ENCODE peak calls at places on chromosome 6, in nine cellular contexts. L is heart left ventricle; I is fibroblast of villous mesenchyme; D is cardiac muscle cell; O is ovary; K is keratinocyte; A is CD8-positive, alpha-beta T cell; M is left lung; S is ascending aorta. B is an unnamed sample.

GRCh38 chr6:159679091-159680077 is 13.7 kb downstream of the SOD2 start:
- DNase-seq in I (peak; percentile 75), O (no peak), S (no peak), D (no peak), L (no peak), A (no peak), K (no peak), M (no peak), B (no peak)

GRCh38 chr6:3259491-3259958 is 778 bp downstream of the PSMG4 start:
- DNase-seq in D (peak; percentile 45), K (no peak), M (no peak), L (no peak), A (peak; percentile 25), S (no peak), I (peak; percentile 28), O (no peak), B (no peak)

GRCh38 chr6:122548281-122548680 is 61.9 kb upstream of the PKIB start:
- DNase-seq in I (no peak), A (no peak), L (no peak), K (no peak), S (no peak), O (no peak), D (no peak), M (no peak), B (no peak)

GRCh38 chr6:31622678-31623077 is 2.2 kb downstream of the PRRC2A start:
- DNase-seq in L (no peak), M (peak; percentile 46), I (no peak), K (no peak), O (no peak), D (no peak), A (no peak), S (no peak), B (no peak)

GRCh38 chr6:15763827-15764226 is 101.0 kb upstream of the DTNBP1 start:
- DNase-seq in L (no peak), O (no peak), D (peak; percentile 43), M (peak; percentile 36), A (no peak), S (no peak), K (no peak), I (peak; percentile 55), B (peak; percentile 14)

GRCh38 chr6:32666420-32667300 is at the start of gene HLA-DQB1:
- DNase-seq in L (no peak), I (peak; percentile 13), D (peak; percentile 78), O (no peak), A (peak; percentile 56), M (no peak), S (no peak), K (peak; percentile 44), B (peak; percentile 2)

GRCh38 chr6:109788687-109789086 is 97.6 kb downstream of the FIG4 start:
- DNase-seq in M (no peak), S (no peak), I (no peak), K (no peak), L (no peak), O (no peak), D (no peak), A (no peak), B (no peak)

GRCh38 chr6:114432380-114432779 is 89.6 kb upstream of the HS3ST5 start:
- DNase-seq in S (no peak), L (no peak), M (no peak), D (peak; percentile 49), K (no peak), O (no peak), I (no peak), A (no peak), B (no peak)

DNA sequence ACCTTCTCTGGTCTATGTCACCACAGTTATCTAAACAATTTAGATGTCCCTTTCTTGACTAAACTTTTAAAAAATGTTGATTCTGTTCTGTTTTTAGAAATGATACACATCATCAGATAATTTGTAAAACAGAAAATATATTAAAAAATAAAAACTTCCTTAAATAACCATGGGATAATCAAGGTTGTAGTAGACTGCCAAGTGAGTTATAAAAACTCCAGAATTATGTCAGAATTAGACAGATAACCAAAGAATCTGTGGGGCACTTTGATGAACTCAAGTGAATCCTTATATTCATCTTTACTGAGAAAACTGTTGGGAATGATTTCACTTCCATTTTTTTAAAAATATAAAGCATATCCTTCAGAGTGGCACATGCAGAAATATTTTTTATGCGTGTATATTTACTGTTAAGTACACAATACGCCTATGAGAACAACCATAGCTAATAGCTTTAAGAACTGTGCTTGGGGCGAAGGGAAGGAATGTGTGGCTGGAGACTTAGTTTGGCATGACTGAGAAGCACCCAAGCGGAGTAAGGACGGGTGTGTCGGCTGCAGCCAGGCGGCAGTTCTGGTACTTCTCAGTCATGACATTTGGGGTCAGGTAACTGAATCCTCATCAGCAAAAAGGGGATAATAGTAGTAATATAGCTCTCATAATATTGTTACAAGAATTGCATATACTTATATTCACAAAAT is 604.7 kb upstream of the CITED2 start:
- DNase-seq in D (no peak), M (no peak), S (no peak), I (no peak), A (no peak), L (no peak), O (no peak), K (no peak), B (peak; percentile 89)
- H3K4me3 ChIP-seq in D (no peak overlapping the region), M (no peak overlapping the region), S (no peak overlapping the region), I (no peak overlapping the region), A (no peak overlapping the region), L (no peak overlapping the region), O (no peak overlapping the region), K (no peak overlapping the region), B (no peak overlapping the region)

GRCh38 chr6:163955752-163956151 is 541.2 kb downstream of the QKI start:
- DNase-seq in O (no peak), M (no peak), I (no peak), L (no peak), S (no peak), A (no peak), K (no peak), D (no peak), B (no peak)

GRCh38 chr6:163958646-163959045 is 544.1 kb downstream of the QKI start:
- DNase-seq in S (no peak), O (no peak), M (no peak), A (no peak), K (no peak), L (no peak), I (no peak), D (peak; percentile 18), B (no peak)

GRCh38 chr6:163960128-163960527 is 545.6 kb downstream of the QKI start:
- DNase-seq in K (no peak), M (no peak), D (no peak), O (no peak), S (no peak), I (no peak), A (no peak), L (no peak), B (no peak)

GRCh38 chr6:163955131-163955530 is 540.6 kb downstream of the QKI start:
- DNase-seq in S (no peak), A (no peak), M (no peak), I (no peak), L (no peak), K (no peak), O (no peak), D (no peak), B (no peak)

DNA sequence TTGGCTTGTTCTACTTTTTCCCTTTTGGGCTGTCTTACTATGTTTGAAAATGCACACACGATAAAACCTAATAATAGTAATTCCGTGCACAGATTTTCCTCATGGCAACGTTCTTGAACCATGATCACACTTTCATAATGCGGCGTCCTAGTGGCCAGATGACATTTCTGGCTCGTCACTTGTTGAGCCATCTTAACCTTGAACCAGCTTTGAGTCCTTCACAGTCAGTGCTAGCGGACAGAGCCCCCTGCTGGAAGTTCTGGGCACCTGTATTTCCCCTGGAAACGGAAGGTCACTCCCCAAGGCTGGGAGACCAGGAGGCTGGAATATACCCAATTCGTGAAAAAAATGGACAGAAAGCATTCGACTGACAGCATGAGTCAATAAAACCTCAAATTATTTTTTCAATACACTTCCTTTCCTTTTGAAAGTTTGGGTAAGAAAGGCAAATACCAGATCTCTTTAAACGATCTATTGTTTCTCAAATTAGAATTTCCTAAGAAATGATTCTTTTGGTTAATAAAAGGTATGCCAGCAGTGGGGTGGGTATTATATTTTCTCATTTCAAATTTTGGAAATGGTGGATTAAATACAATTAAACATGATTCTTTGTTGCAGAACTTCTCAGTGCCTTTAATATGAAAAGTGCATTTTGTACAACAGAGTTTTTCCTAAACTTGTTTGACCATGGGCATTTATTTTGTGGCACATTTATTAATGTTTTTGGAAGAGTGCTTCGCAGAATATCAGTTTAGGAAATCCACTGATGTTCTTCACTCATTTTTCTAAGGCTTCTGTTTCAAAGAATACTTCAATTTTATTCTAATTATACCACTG is 542.3 kb downstream of the QKI start:
- DNase-seq in D (peak; percentile 89), K (peak; percentile 30), O (peak; percentile 56), M (peak; percentile 81), S (peak; percentile 84), I (peak; percentile 69), L (peak; percentile 85), A (peak; percentile 58), B (no peak)
- TF ChIP-seq CTCF in D (peak; percentile 94), K (peak; percentile 86), O (no peak), M (peak; percentile 85), S (peak; percentile 80), I (peak; percentile 94), L (peak; percentile 94), A (peak; percentile 67), B (peak; percentile 84)

DNA sequence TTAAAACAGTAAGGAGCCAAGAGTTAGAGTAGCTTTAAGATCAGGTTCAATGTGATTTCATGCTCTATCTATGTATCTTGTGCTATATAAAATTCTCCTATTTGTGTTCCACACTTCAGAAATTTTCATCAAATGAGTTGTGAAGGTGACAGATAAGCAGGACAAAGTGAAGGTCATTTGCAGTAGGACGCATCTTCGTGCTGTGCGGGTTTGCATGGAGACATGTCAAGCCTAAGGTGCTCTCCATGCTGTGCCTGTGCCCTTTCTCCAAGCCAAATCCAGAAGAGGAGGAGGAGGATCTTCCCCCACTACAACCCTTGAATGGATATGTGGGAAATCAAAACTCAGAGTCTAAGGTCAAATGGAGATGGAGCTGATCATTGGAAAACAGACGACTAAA is 147.3 kb upstream of the NEDD9 start:
- DNase-seq in D (no peak), M (no peak), K (no peak), O (no peak), A (no peak), S (no peak), L (no peak), I (no peak), B (no peak)
- H3K4me3 ChIP-seq in D (no peak overlapping the region), M (no peak overlapping the region), K (no peak overlapping the region), O (no peak overlapping the region), A (no peak overlapping the region), S (no peak overlapping the region), L (no peak overlapping the region), I (no peak overlapping the region), B (no peak overlapping the region)

DNA sequence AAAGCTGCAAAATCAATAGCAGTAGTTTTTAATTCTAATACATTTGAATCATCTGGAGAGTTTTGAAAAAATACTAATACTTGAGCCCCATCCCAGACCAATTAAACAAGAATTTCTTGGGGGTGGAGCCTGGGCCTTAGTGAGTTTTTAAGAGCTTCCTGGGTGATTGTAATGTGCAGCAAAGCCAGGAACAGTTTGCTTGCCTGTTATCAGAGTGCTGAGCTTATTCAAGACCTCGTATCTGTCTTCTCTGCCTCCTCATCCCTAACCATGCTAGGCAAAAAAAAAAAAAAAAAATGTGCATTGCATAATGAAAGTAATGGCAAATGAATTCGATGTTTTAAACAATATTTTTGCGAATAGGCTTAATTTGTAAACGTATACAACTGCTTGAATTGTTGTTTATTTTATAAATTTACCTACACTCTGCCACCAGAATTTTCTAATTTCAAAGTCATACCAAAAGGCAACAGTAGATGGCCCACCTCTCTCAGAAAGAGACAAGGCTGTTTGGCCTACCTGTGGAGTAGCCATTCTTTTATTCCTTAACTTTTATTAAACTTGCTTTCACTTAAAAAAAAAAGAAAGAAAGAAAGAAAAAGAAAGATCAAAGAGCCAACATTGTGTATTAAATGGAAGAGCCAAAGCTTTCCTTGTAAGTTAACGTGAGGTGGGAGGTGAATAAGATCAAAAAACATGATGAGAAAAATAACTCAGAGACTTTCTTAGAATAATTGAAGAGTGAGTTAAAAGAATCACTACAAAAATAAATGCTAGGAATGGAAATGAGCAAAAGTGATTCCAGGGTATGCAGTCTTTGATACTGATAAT is 36.2 kb upstream of the MYB start:
- DNase-seq in K (no peak), O (no peak), M (no peak), I (peak; percentile 43), A (no peak), L (no peak), S (no peak), D (peak; percentile 33), B (no peak)
- TF ChIP-seq CTCF in K (peak; percentile 43), O (no peak), M (peak; percentile 33), I (peak; percentile 66), A (peak; percentile 81), L (peak; percentile 48), S (no peak), D (peak; percentile 69), B (peak; percentile 72)

B was measured in retinal pigment epithelial cell.